ENCODE peak calls at places on chromosomes 16 and 17, in nine cellular contexts. Z is adrenal gland, Y is cardiac muscle cell, P is pancreas, C is lower leg skin, O is PC-9, F is heart right ventricle, E is dorsolateral prefrontal cortex, V is cardiac fibroblast. K is an unnamed sample.

GRCh38 chr16:5584100-5584499 is 486.5 kb upstream of the EEF2KMT start:
- DNase-seq in Z (no peak), Y (no peak), P (no peak), C (no peak), O (no peak), F (no peak), E (no peak), V (no peak), K (no peak)

GRCh38 chr17:50206604-50207293 is 5.3 kb upstream of the COL1A1 start:
- DNase-seq in Z (no peak), Y (peak), P (no peak), C (no peak), O (no peak), F (no peak), E (no peak), V (peak), K (no peak)

GRCh38 chr17:3848229-3848628 is 2.2 kb upstream of the NCBP3 start:
- DNase-seq in Z (no peak), Y (no peak), P (no peak), C (no peak), O (no peak), F (no peak), E (no peak), V (no peak), K (no peak)

GRCh38 chr17:72376486-72377345 is 255.9 kb downstream of the SOX9 start:
- DNase-seq in Z (no peak), Y (no peak), P (no peak), C (no peak), O (no peak), F (no peak), E (no peak), V (no peak), K (no peak)

GRCh38 chr16:2036200-2036966 is 9.7 kb downstream of the NHERF2 start:
- DNase-seq in Z (no peak), Y (no peak), P (peak), C (no peak), O (no peak), F (no peak), E (no peak), V (no peak), K (no peak)

GRCh38 chr17:44844390-44844830 is 3.3 kb upstream of the HIGD1B start:
- DNase-seq in Z (no peak), Y (peak), P (no peak), C (no peak), O (no peak), F (peak), E (no peak), V (peak), K (no peak)

GRCh38 chr17:72632026-72632684 is 460.3 kb downstream of the SLC39A11 start:
- DNase-seq in Z (no peak), Y (no peak), P (no peak), C (no peak), O (no peak), F (peak), E (no peak), V (no peak), K (no peak)

GRCh38 chr16:84194470-84195200 is 3.7 kb downstream of the ADAD2 start:
- DNase-seq in Z (no peak), Y (no peak), P (peak), C (no peak), O (no peak), F (no peak), E (no peak), V (no peak), K (no peak)

GRCh38 chr16:87918866-87919680 is 17.3 kb downstream of the CA5A start:
- DNase-seq in Z (peak), Y (no peak), P (no peak), C (peak), O (no peak), F (peak), E (no peak), V (peak), K (no peak)

GRCh38 chr16:56848056-56848936 is 16.7 kb upstream of the SLC12A3 start:
- DNase-seq in Z (peak), Y (peak), P (no peak), C (peak), O (no peak), F (peak), E (no peak), V (peak), K (no peak)

GRCh38 chr16:2710711-2711231 is 9.3 kb downstream of the PRSS27 start:
- DNase-seq in Z (no peak), Y (no peak), P (peak), C (peak), O (no peak), F (no peak), E (peak), V (no peak), K (no peak)

GRCh38 chr17:36749493-36749892 is 148.1 kb downstream of the MRM1 start:
- DNase-seq in Z (no peak), Y (no peak), P (no peak), C (no peak), O (no peak), F (no peak), E (no peak), V (no peak), K (no peak)

GRCh38 chr17:63445571-63446217 is 412 bp downstream of the CYB561 start:
- DNase-seq in Z (peak), Y (peak), P (peak), C (peak), O (peak), F (no peak), E (no peak), V (no peak), K (no peak)

GRCh38 chr17:79648181-79648831 is 37.5 kb upstream of the RBFOX3 start:
- DNase-seq in Z (no peak), Y (no peak), P (no peak), C (peak), O (no peak), F (no peak), E (no peak), V (no peak), K (peak)

GRCh38 chr16:28572659-28573510 is 19.2 kb downstream of the SGF29 start:
- DNase-seq in Z (no peak), Y (peak), P (no peak), C (no peak), O (no peak), F (peak), E (peak), V (no peak), K (no peak)

GRCh38 chr17:73390851-73391250 is 79.0 kb upstream of the CDC42EP4 start:
- DNase-seq in Z (no peak), Y (no peak), P (peak), C (no peak), O (no peak), F (no peak), E (no peak), V (no peak), K (no peak)

GRCh38 chr16:76926595-76926994 is 264.4 kb upstream of the MON1B start:
- DNase-seq in Z (no peak), Y (no peak), P (no peak), C (no peak), O (no peak), F (peak), E (no peak), V (no peak), K (no peak)

GRCh38 chr17:79627184-79627765 is 16.4 kb upstream of the RBFOX3 start:
- DNase-seq in Z (no peak), Y (no peak), P (no peak), C (peak), O (no peak), F (no peak), E (no peak), V (no peak), K (peak)

GRCh38 chr17:80025140-80025539 is 10.5 kb downstream of the TBC1D16 start:
- DNase-seq in Z (no peak), Y (no peak), P (no peak), C (no peak), O (no peak), F (no peak), E (no peak), V (no peak), K (no peak)

GRCh38 chr16:2963074-2963610 is 933 bp upstream of the KREMEN2 start:
- DNase-seq in Z (peak), Y (no peak), P (peak), C (peak), O (no peak), F (no peak), E (no peak), V (no peak), K (no peak)

GRCh38 chr17:3683054-3683511 is 12.9 kb downstream of the P2RX5 start:
- DNase-seq in Z (peak), Y (peak), P (no peak), C (no peak), O (no peak), F (no peak), E (no peak), V (peak), K (no peak)

GRCh38 chr16:53055603-53056527 is 1.1 kb downstream of the CHD9 start:
- DNase-seq in Z (peak), Y (peak), P (no peak), C (no peak), O (no peak), F (peak), E (no peak), V (peak), K (no peak)

GRCh38 chr16:78703951-78704350 is 604.5 kb downstream of the WWOX start:
- DNase-seq in Z (no peak), Y (peak), P (no peak), C (no peak), O (no peak), F (no peak), E (no peak), V (no peak), K (no peak)

GRCh38 chr17:74883241-74883750 is 10.1 kb downstream of the FADS6 start:
- DNase-seq in Z (no peak), Y (no peak), P (peak), C (no peak), O (no peak), F (no peak), E (no peak), V (peak), K (no peak)

GRCh38 chr17:75774988-75775668 is 9.5 kb upstream of the UNK start:
- DNase-seq in Z (no peak), Y (peak), P (no peak), C (peak), O (peak), F (no peak), E (no peak), V (no peak), K (no peak)

DNA sequence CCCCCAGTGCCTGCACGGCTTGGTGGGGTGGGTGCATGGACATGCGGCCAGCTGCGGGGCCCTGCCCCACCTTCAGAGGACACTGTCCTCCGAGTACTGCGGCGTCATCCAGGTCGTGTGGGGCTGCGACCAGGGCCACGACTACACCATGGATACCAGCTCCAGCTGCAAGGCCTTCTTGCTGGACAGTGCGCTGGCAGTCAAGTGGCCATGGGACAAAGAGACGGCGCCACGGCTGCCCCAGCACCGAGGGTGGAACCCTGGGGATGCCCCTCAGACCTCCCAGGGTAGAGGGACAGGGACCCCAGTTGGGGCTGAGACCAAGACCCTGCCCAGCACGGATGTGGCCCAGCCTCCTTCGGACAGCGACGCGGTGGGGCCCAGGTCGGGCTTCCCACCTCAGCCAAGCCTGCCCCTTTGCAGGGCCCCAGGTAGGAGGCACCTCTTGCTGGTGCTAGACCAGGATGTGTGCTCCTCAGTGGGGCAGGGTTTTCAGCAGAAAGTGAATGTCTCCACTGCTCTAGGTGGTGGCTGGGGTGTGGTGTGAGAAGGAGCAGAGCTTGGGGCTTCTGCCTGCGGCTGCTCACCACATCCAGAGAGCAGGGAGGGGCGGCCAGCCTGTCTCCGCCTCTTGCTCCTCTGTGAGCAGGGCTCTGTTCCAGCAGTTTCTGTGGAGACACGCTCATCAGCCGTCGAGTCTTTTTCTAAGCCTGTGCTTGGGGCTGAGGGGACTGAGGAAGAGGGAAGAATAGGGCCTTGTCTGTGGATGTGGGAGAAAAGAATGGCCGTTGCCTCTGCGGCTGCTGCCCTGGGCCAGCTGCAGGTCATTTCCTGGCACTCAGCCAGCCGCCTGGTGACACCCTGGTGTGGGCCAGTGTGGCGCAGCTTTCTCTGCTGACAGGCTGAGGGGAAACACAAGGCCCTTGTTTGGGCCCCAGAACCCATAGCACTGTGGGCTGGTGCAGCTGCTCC is 2.2 kb downstream of the ZNF276 start:
- DNase-seq in Z (no peak), Y (peak), P (peak), C (no peak), O (peak), F (peak), E (peak), V (no peak), K (no peak)
- H3K4me3 ChIP-seq in Z (no peak), Y (no peak), P (no peak), C (no peak), O (peak), F (peak), E (peak), V (peak), K (peak)

GRCh38 chr17:60168654-60169053 is 18.9 kb downstream of the CA4 start:
- DNase-seq in Z (no peak), Y (no peak), P (no peak), C (no peak), O (no peak), F (no peak), E (no peak), V (no peak), K (no peak)
- H3K4me3 ChIP-seq in Z (no peak), Y (no peak), P (no peak), C (no peak), O (no peak), F (no peak), E (no peak), V (no peak), K (no peak)

GRCh38 chr17:30969989-30970680 is 704 bp upstream of the RNF135 start:
- DNase-seq in Z (no peak), Y (peak), P (no peak), C (peak), O (no peak), F (no peak), E (no peak), V (no peak), K (no peak)
- H3K4me3 ChIP-seq in Z (no peak), Y (peak), P (peak), C (peak), O (peak), F (peak), E (peak), V (peak), K (peak)

GRCh38 chr17:33169580-33170285 is 123.4 kb downstream of the ASIC2 start:
- DNase-seq in Z (no peak), Y (no peak), P (no peak), C (no peak), O (no peak), F (no peak), E (no peak), V (peak), K (no peak)

GRCh38 chr17:33166472-33166871 is 126.6 kb downstream of the ASIC2 start:
- DNase-seq in Z (no peak), Y (no peak), P (no peak), C (peak), O (no peak), F (no peak), E (no peak), V (no peak), K (no peak)

GRCh38 chr17:33175565-33175964 is 117.5 kb downstream of the ASIC2 start:
- DNase-seq in Z (peak), Y (no peak), P (no peak), C (no peak), O (no peak), F (no peak), E (no peak), V (no peak), K (no peak)

DNA sequence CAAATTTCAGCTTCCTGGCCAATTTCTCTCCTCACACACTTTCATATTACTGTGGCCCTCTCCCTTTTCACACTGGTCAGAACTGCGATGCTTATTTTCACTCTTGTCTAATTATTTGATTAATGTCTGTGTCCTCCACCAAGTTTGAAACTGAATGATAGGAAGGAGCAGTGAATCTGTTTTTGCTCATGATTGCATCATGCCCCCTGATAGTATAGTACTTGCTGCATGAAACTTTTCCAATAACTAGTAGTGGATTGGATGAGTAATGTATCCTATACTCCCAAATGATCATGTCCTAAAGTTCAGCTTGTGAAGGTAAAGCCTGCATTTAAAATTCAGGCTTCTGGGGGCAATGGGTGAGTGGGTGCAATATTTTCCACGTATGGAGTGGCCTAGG is 121.2 kb downstream of the ASIC2 start:
- DNase-seq in Z (no peak), Y (no peak), P (no peak), C (no peak), O (no peak), F (no peak), E (no peak), V (no peak), K (no peak)
- H3K4me3 ChIP-seq in Z (no peak), Y (no peak), P (no peak), C (no peak), O (no peak), F (no peak), E (no peak), V (no peak), K (no peak)

GRCh38 chr16:705748-706188 is at the start of gene FBXL16:
- DNase-seq in Z (no peak), Y (no peak), P (no peak), C (no peak), O (no peak), F (no peak), E (no peak), V (no peak), K (no peak)

GRCh38 chr16:702341-702740 is 3.3 kb downstream of the FBXL16 start:
- DNase-seq in Z (no peak), Y (no peak), P (no peak), C (no peak), O (no peak), F (no peak), E (no peak), V (no peak), K (no peak)

GRCh38 chr16:704552-705380 is 835 bp downstream of the FBXL16 start:
- DNase-seq in Z (no peak), Y (no peak), P (no peak), C (no peak), O (no peak), F (no peak), E (no peak), V (no peak), K (no peak)

GRCh38 chr16:703406-703805 is 2.2 kb downstream of the FBXL16 start:
- DNase-seq in Z (no peak), Y (no peak), P (no peak), C (no peak), O (no peak), F (no peak), E (no peak), V (no peak), K (no peak)

GRCh38 chr16:704047-704446 is 1.6 kb downstream of the FBXL16 start:
- DNase-seq in Z (no peak), Y (no peak), P (no peak), C (no peak), O (no peak), F (no peak), E (no peak), V (no peak), K (no peak)
- H3K4me3 ChIP-seq in Z (no peak), Y (no peak), P (no peak), C (no peak), O (no peak), F (no peak), E (peak), V (no peak), K (no peak)

K was measured in ascending aorta.